ENCODE peak calls at places on chromosomes 3 and 15, in eight cellular contexts. S is bronchial epithelial cell; D is KBM-7; A is stimulated activated naive B cell treated with anti-CD40 and anti-IgM and Interleukin-4, amounts not matched to agents 10 μg/mL and 1 μg/mL and 100 μg/mL, for 72 hours; G is naive thymus-derived CD8-positive, alpha-beta T cell; T is astrocyte of the spinal cord; Y is SK-MEL-5; Q is HEK293T. M is an unnamed sample.

GRCh38 chr15:71136159-71137137 is 21.2 kb downstream of the THSD4 start:
- DNase-seq in T (peak; percentile 81), A (no peak), S (peak; percentile 81), D (no peak), G (no peak), Q (no peak), Y (no peak), M (peak; percentile 69)

GRCh38 chr15:63473999-63474809 is 30.2 kb upstream of the USP3 start:
- DNase-seq in T (peak; percentile 85), Y (peak; percentile 69), S (peak; percentile 78), D (peak; percentile 33), A (peak; percentile 78), Q (no peak), G (peak; percentile 45), M (peak; percentile 95)

GRCh38 chr15:67782592-67782991 is 42.7 kb upstream of the SKOR1 start:
- DNase-seq in A (no peak), Q (no peak), G (no peak), S (no peak), D (no peak), T (no peak), Y (no peak), M (no peak)

GRCh38 chr15:74384566-74385441 is 17.4 kb upstream of the CYP11A1 start:
- DNase-seq in G (no peak), Y (no peak), A (peak; percentile 89), D (peak; percentile 64), T (peak; percentile 40), Q (no peak), S (peak; percentile 98), M (peak; percentile 64)

GRCh38 chr3:37155782-37156181 is 18.6 kb downstream of the LRRFIP2 start:
- DNase-seq in D (no peak), A (no peak), Y (no peak), T (no peak), G (no peak), S (no peak), Q (no peak), M (no peak)

GRCh38 chr3:71129611-71130515 is 453.7 kb downstream of the FOXP1 start:
- DNase-seq in D (no peak), S (peak; percentile 45), G (no peak), Q (no peak), A (no peak), Y (no peak), T (peak; percentile 65), M (peak; percentile 39)

GRCh38 chr15:64990168-64990470 is 405 bp upstream of the SPG21 start:
- DNase-seq in Y (no peak), G (no peak), S (no peak), A (no peak), D (no peak), Q (no peak), T (no peak), M (no peak)

GRCh38 chr15:91948001-91948608 is 94.6 kb downstream of the SLCO3A1 start:
- DNase-seq in G (no peak), A (no peak), D (no peak), Q (no peak), Y (no peak), S (peak; percentile 95), T (peak; percentile 39), M (peak; percentile 83)

GRCh38 chr15:56919708-56920637 is 1.5 kb downstream of the TCF12 start:
- DNase-seq in D (peak; percentile 64), S (peak; percentile 47), Q (peak; percentile 18), Y (peak; percentile 34), T (peak; percentile 59), A (peak; percentile 4), G (no peak), M (peak; percentile 52)

M was measured in kidney glomerular epithelial cell.